ENCODE peak calls at places on chromosomes 11 and 22, in four cellular contexts. One of them, this sample, is unnamed.

GRCh38 chr11:70675697-70676374 is 277.5 kb downstream of the CTTN start:
- DNase-seq in mucosa of descending colon: peak; percentile 72
- DNase-seq in cardiac muscle cell: no peak
- DNase-seq in left lung: no peak
- DNase-seq in this sample: peak; percentile 67

GRCh38 chr11:64545605-64546004 is 45.4 kb upstream of the SLC22A12 start:
- DNase-seq in mucosa of descending colon: no peak
- DNase-seq in cardiac muscle cell: no peak
- DNase-seq in left lung: no peak
- DNase-seq in this sample: peak; percentile 95

GRCh38 chr11:110345756-110346155 is 49.3 kb upstream of the RDX start:
- DNase-seq in mucosa of descending colon: no peak
- DNase-seq in cardiac muscle cell: no peak
- DNase-seq in left lung: no peak
- DNase-seq in this sample: no peak

GRCh38 chr22:39234157-39234793 is 10.5 kb downstream of the PDGFB start:
- DNase-seq in mucosa of descending colon: no peak
- DNase-seq in cardiac muscle cell: no peak
- DNase-seq in left lung: no peak
- DNase-seq in this sample: peak; percentile 91

GRCh38 chr11:9075441-9076000 is 15.9 kb downstream of the SCUBE2 start:
- DNase-seq in mucosa of descending colon: no peak
- DNase-seq in cardiac muscle cell: no peak
- DNase-seq in left lung: no peak
- DNase-seq in this sample: no peak

GRCh38 chr22:33569547-33569946 is 350.7 kb downstream of the LARGE1 start:
- DNase-seq in mucosa of descending colon: no peak
- DNase-seq in cardiac muscle cell: peak; percentile 15
- DNase-seq in left lung: no peak
- DNase-seq in this sample: no peak

GRCh38 chr11:61914471-61915171 is 2.7 kb downstream of the RAB3IL1 start:
- DNase-seq in mucosa of descending colon: no peak
- DNase-seq in cardiac muscle cell: no peak
- DNase-seq in left lung: peak; percentile 23
- DNase-seq in this sample: peak; percentile 72

GRCh38 chr22:19295733-19296132 is 4.2 kb upstream of the CLTCL1 start:
- DNase-seq in mucosa of descending colon: no peak
- DNase-seq in cardiac muscle cell: no peak
- DNase-seq in left lung: no peak
- DNase-seq in this sample: no peak

GRCh38 chr22:23053051-23053707 is 17.1 kb upstream of the GNAZ start:
- DNase-seq in mucosa of descending colon: no peak
- DNase-seq in cardiac muscle cell: no peak
- DNase-seq in left lung: no peak
- DNase-seq in this sample: no peak

GRCh38 chr11:67584205-67584880 is 731 bp downstream of the GSTP1 start:
- DNase-seq in mucosa of descending colon: peak; percentile 87
- DNase-seq in cardiac muscle cell: peak; percentile 69
- DNase-seq in left lung: peak; percentile 82
- DNase-seq in this sample: peak; percentile 87

GRCh38 chr11:59957094-59957493 is 6.7 kb upstream of the OOSP4A start:
- DNase-seq in mucosa of descending colon: no peak
- DNase-seq in cardiac muscle cell: no peak
- DNase-seq in left lung: no peak
- DNase-seq in this sample: no peak

GRCh38 chr11:75199412-75199955 is 41.1 kb upstream of the TPBGL start:
- DNase-seq in mucosa of descending colon: no peak
- DNase-seq in cardiac muscle cell: no peak
- DNase-seq in left lung: no peak
- DNase-seq in this sample: peak; percentile 30

GRCh38 chr11:75196426-75196825 is 44.1 kb upstream of the TPBGL start:
- DNase-seq in mucosa of descending colon: no peak
- DNase-seq in cardiac muscle cell: no peak
- DNase-seq in left lung: no peak
- DNase-seq in this sample: peak; percentile 76

GRCh38 chr11:75197512-75198277 is 42.9 kb upstream of the TPBGL start:
- DNase-seq in mucosa of descending colon: no peak
- DNase-seq in cardiac muscle cell: no peak
- DNase-seq in left lung: no peak
- DNase-seq in this sample: peak; percentile 61

GRCh38 chr11:75200051-75200450 is 40.5 kb upstream of the TPBGL start:
- DNase-seq in mucosa of descending colon: no peak
- DNase-seq in cardiac muscle cell: no peak
- DNase-seq in left lung: no peak
- DNase-seq in this sample: peak; percentile 65

DNA sequence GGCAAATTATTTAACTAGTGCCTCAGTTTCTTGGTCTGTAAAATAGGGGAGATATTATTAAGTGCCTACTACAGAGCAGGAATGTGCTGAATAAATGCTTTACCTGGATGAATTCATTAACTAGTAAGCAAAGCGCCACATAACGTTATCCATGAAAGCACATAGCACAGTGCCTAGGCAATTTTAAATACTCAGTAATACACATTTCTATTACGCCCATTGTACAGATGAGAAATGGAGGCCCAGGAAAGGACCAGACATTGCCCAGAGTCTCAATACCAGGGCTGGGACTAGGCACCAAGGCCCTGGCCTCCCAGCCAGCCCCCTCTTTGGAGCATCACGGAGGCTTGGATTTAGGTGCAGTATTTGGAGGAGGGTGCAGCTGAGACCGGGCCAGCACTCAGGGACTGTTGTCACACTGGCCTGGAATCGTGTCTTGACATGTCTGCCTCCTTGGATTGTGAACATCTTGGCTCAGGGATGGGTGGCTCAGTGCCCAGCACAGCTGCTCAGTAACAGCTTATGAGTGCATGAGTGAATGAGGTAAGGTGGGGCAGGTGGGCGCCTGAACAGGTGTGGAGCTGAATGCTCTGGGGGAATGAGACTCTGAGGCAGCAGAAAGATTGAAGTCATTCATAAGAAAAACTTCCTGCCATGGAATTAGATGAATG is 42.2 kb upstream of the TPBGL start:
- DNase-seq in mucosa of descending colon: no peak
- DNase-seq in cardiac muscle cell: no peak
- DNase-seq in left lung: no peak
- DNase-seq in this sample: no peak
- H3K4me3 ChIP-seq in mucosa of descending colon: no peak overlapping the region
- H3K4me3 ChIP-seq in cardiac muscle cell: no peak overlapping the region
- H3K4me3 ChIP-seq in left lung: no peak overlapping the region
- H3K4me3 ChIP-seq in this sample: no peak overlapping the region

DNA sequence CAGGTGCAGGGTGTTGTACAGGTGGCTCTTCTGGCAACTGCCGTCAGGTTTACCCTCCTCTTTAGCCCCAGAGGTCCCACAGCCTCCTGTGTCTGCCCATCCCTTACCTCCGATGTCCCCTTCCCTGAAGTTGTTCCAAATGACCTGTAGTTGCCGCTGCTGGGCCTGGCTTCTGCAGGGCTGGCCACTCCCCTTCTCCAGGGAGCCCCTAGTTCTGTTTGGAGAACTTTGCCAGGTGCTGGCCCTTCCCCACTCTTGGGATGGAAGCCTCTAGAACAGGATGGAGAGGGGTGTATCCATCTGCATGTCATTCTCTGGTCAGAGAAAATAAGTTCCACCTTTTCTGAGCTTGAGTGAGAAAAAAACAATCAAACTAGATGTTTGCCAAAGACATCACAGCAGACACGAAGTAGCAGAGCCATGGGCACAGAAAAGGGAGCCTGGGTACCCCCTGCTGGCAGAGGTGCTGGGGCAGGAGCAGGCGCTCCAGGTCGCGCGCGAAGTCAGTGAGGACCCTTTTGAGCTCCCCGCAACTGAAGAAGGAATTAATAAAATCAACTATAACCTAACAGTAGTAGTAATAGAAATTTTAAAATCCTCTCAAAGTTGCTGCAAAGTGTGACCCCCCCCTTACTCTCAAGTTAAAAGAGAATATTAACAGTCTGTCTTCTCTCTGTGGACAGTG is 20.2 kb upstream of the PARVB start:
- DNase-seq in mucosa of descending colon: no peak
- DNase-seq in cardiac muscle cell: peak; percentile 57
- DNase-seq in left lung: no peak
- DNase-seq in this sample: no peak
- TF ChIP-seq CTCF in mucosa of descending colon: no peak
- TF ChIP-seq CTCF in cardiac muscle cell: peak; percentile 27
- TF ChIP-seq CTCF in left lung: no peak
- TF ChIP-seq CTCF in this sample: peak; percentile 18

DNA sequence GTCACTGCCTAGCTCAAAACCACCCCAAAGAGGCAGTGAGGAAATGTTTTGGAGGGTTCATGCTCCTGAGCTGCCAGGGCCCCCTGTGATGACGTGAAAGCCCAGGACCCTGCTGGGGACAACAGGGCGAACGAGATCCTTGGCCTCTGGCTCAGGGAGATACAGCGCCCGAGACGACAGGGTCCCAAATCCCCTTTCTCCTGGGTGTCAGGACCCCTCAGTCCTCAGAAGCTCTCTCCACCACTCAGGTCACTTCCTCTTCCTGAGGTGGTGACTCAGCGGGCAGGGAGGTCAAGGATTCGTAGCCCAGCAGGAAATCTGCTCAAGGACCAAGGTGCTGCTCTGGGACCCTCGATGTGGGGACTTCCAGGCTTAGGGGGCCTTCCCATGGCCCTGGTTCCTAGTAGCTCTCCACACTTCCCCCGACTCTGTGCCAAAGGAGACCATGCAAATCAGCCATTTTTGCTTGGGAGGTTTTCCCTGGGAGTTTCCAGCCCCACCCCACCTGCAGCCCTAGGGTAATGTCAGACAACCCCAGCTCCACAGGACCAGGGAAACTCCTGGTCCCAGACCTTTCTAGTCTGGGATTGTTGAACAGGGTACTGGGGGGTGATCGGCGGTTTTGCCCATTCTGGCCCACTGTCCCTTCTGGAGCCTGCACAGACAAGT is 12.8 kb downstream of the BCL9L start:
- DNase-seq in mucosa of descending colon: peak; percentile 59
- DNase-seq in cardiac muscle cell: no peak
- DNase-seq in left lung: no peak
- DNase-seq in this sample: peak; percentile 90
- H3K4me3 ChIP-seq in mucosa of descending colon: no peak overlapping the region
- H3K4me3 ChIP-seq in cardiac muscle cell: no peak overlapping the region
- H3K4me3 ChIP-seq in left lung: no peak overlapping the region
- H3K4me3 ChIP-seq in this sample: no peak overlapping the region

GRCh38 chr11:103358251-103358650 is 249.0 kb downstream of the DYNC2H1 start:
- DNase-seq in mucosa of descending colon: no peak
- DNase-seq in cardiac muscle cell: no peak
- DNase-seq in left lung: no peak
- DNase-seq in this sample: no peak
- TF ChIP-seq CTCF in mucosa of descending colon: no peak
- TF ChIP-seq CTCF in cardiac muscle cell: no peak
- TF ChIP-seq CTCF in left lung: no peak
- TF ChIP-seq CTCF in this sample: no peak

DNA sequence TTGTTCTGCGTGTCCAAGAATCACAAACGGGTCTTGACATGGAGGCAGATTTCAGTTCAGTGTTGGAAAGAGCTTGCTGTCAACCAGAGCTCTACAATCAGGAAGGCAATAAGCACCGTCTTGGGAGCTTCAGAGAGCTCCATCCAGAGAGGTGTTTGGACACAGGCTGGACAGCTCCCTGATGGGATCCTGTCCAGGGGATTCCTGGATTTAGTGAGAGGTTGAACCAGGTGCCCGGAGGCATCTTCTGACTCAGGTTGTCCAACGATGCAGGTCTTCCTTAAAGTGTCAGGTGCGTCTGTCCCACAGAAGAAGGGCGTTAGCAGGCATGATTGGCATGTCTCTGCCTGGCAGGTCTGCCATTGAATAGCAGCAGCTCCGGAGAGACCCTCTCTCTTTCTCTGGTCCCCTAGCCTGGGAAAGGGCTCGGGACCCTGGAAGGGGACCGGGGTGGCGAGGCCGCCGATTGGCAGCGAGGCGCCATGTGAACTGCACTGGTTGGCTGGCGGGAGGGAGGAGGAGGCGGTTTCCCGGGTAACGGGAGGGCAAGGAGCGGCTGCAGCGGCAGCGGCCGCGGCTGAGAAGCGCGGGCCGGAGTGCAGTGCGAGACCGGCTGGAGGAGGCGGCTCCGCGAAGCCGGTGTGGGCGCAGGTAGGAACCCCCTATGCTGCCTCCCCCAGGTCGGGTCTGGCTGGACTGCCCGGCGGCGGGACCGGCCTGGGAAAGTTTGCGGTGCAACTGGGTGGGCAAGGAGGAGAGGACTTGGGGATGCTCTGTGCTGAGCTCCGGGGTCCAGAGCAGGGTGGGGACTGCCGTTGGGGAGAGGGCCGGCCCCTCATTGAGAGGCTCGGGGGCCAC is 104.1 kb upstream of the E2F8 start:
- DNase-seq in mucosa of descending colon: peak; percentile 49
- DNase-seq in cardiac muscle cell: peak; percentile 69
- DNase-seq in left lung: no peak
- DNase-seq in this sample: peak; percentile 95
- H3K4me3 ChIP-seq in mucosa of descending colon: no peak overlapping the region
- H3K4me3 ChIP-seq in cardiac muscle cell: peak overlapping the region; percentile 13
- H3K4me3 ChIP-seq in left lung: peak overlapping the region; percentile 28
- H3K4me3 ChIP-seq in this sample: peak overlapping the region; percentile 79

GRCh38 chr11:46240861-46241260 is 36.6 kb upstream of the CREB3L1 start:
- DNase-seq in mucosa of descending colon: no peak
- DNase-seq in cardiac muscle cell: no peak
- DNase-seq in left lung: no peak
- DNase-seq in this sample: peak; percentile 74

GRCh38 chr11:46243796-46244109 is 33.7 kb upstream of the CREB3L1 start:
- DNase-seq in mucosa of descending colon: no peak
- DNase-seq in cardiac muscle cell: no peak
- DNase-seq in left lung: no peak
- DNase-seq in this sample: no peak

GRCh38 chr11:46240371-46240770 is 37.1 kb upstream of the CREB3L1 start:
- DNase-seq in mucosa of descending colon: no peak
- DNase-seq in cardiac muscle cell: no peak
- DNase-seq in left lung: no peak
- DNase-seq in this sample: peak; percentile 25

GRCh38 chr11:46242462-46242960 is 35.0 kb upstream of the CREB3L1 start:
- DNase-seq in mucosa of descending colon: no peak
- DNase-seq in cardiac muscle cell: no peak
- DNase-seq in left lung: no peak
- DNase-seq in this sample: no peak

GRCh38 chr11:46242961-46243795 is 34.3 kb upstream of the CREB3L1 start:
- DNase-seq in mucosa of descending colon: peak; percentile 96
- DNase-seq in cardiac muscle cell: peak; percentile 93
- DNase-seq in left lung: peak; percentile 93
- DNase-seq in this sample: peak; percentile 99
- TF ChIP-seq CTCF in mucosa of descending colon: no peak
- TF ChIP-seq CTCF in cardiac muscle cell: no peak
- TF ChIP-seq CTCF in left lung: no peak
- TF ChIP-seq CTCF in this sample: no peak

DNA sequence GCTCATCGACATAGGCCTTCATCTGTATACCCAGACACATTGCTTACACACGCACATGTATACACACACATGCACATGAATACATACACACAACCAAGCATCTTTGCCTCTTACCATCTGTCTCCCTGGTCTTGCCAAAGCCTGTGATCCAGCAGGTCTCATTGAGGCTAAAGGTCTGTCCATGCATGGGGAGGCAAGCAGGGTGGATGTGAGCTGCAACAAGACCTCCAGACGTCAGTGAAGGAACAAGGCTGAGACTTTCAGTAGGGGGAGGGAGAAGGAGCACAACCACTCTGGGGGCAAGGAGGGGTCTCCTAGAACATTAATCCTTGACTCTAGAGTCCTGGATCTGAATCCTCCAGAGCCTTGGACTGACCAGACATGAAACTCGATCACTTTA is 23.7 kb downstream of the TMPRSS13 start:
- DNase-seq in mucosa of descending colon: no peak
- DNase-seq in cardiac muscle cell: no peak
- DNase-seq in left lung: peak; percentile 6
- DNase-seq in this sample: no peak
- H3K4me3 ChIP-seq in mucosa of descending colon: no peak overlapping the region
- H3K4me3 ChIP-seq in cardiac muscle cell: no peak overlapping the region
- H3K4me3 ChIP-seq in left lung: no peak overlapping the region
- H3K4me3 ChIP-seq in this sample: no peak overlapping the region